ENCODE peak calls at places on chromosomes 16 and 17, in five cellular contexts. A is MCF 10A; I is choroid plexus epithelial cell; B is activated CD4-positive, alpha-beta memory T cell treated with anti-CD3 and anti-CD28 coated beads, Interleukin-2, amount 10 ng/mL, durations not matched to agents 7 days and 5 days; F is NCI-H526. C is an unnamed sample.

GRCh38 chr17:73118876-73119485 is 26.5 kb upstream of the SLC39A11 start:
- DNase-seq in B (no peak), A (no peak), I (no peak), F (no peak), C (no peak)

GRCh38 chr16:28910046-28911031 is 14.7 kb downstream of the RABEP2 start:
- DNase-seq in B (no peak), I (no peak), F (no peak), A (peak; percentile 12), C (no peak)

GRCh38 chr16:87531418-87531817 is 38.6 kb upstream of the ZCCHC14 start:
- DNase-seq in A (no peak), B (no peak), F (no peak), I (no peak), C (no peak)

GRCh38 chr17:651596-651995 is 63.0 kb downstream of the VPS53 start:
- DNase-seq in A (no peak), B (no peak), F (no peak), I (no peak), C (no peak)

GRCh38 chr16:9469512-9469911 is 378.1 kb downstream of the HAPSTR1 start:
- DNase-seq in B (no peak), I (peak; percentile 4), F (no peak), A (no peak), C (no peak)

GRCh38 chr17:55769625-55770000 is 18.8 kb downstream of the PCTP start:
- DNase-seq in F (no peak), A (peak; percentile 83), B (no peak), I (peak; percentile 78), C (no peak)

GRCh38 chr16:83733301-83733700 is 74.5 kb upstream of the HSBP1 start:
- DNase-seq in I (peak; percentile 12), A (no peak), F (no peak), B (no peak), C (no peak)

GRCh38 chr17:33500141-33500540 is 207.0 kb upstream of the ASIC2 start:
- DNase-seq in I (peak; percentile 11), F (no peak), B (no peak), A (no peak), C (no peak)

GRCh38 chr17:80229011-80229410 is 8.8 kb downstream of the SLC26A11 start:
- DNase-seq in A (no peak), B (no peak), F (no peak), I (no peak), C (no peak)

GRCh38 chr17:43791589-43791988 is 11.4 kb downstream of the CFAP97D1 start:
- DNase-seq in I (peak; percentile 75), A (peak; percentile 77), F (peak; percentile 81), B (no peak), C (no peak)

GRCh38 chr17:79007504-79008381 is 1.8 kb downstream of the CANT1 start:
- DNase-seq in F (no peak), I (no peak), A (no peak), B (no peak), C (no peak)

GRCh38 chr17:44930667-44931066 is 15.4 kb upstream of the GFAP start:
- DNase-seq in I (no peak), A (no peak), B (no peak), F (no peak), C (no peak)

GRCh38 chr17:44522883-44523671 is 19.9 kb upstream of the GPATCH8 start:
- DNase-seq in I (peak; percentile 80), F (peak; percentile 73), A (peak; percentile 76), B (peak; percentile 62), C (peak; percentile 45)

GRCh38 chr17:16935241-16935663 is 36.7 kb downstream of the TNFRSF13B start:
- DNase-seq in F (no peak), I (no peak), A (no peak), B (no peak), C (no peak)

GRCh38 chr17:1709971-1710806 is at the start of gene TLCD2:
- DNase-seq in B (no peak), F (no peak), A (peak; percentile 67), I (peak; percentile 66), C (no peak)

GRCh38 chr16:52696126-52696525 is 149.2 kb upstream of the TOX3 start:
- DNase-seq in A (no peak), F (no peak), I (no peak), B (no peak), C (no peak)

GRCh38 chr16:26118575-26118974 is 426.8 kb downstream of the HS3ST4 start:
- DNase-seq in I (no peak), A (no peak), F (no peak), B (no peak), C (no peak)

GRCh38 chr16:11224096-11224893 is 31.7 kb downstream of the SOCS1 start:
- DNase-seq in B (peak; percentile 85), I (no peak), A (no peak), F (no peak), C (no peak)

GRCh38 chr17:4331614-4332013 is 34.9 kb downstream of the UBE2G1 start:
- DNase-seq in F (no peak), B (no peak), A (no peak), I (no peak), C (no peak)

GRCh38 chr17:5418858-5419355 is 555 bp downstream of the NUP88 start:
- DNase-seq in F (peak; percentile 45), A (peak; percentile 65), B (peak; percentile 69), I (peak; percentile 56), C (peak; percentile 36)

GRCh38 chr17:55496094-55496881 is 15.0 kb downstream of the SMIM36 start:
- DNase-seq in F (no peak), I (peak; percentile 87), A (peak; percentile 56), B (no peak), C (no peak)

GRCh38 chr17:57544834-57545463 is 200.2 kb downstream of the CCDC182 start:
- DNase-seq in B (no peak), A (no peak), I (no peak), F (no peak), C (no peak)